ENCODE peak calls at places on chromosome 18, in seven cellular contexts. One of them, this sample, is unnamed.

GRCh38 chr18:23138470-23138869 is 3.2 kb downstream of the CABLES1 start:
- DNase-seq in SK-N-SH: peak
- DNase-seq in GM23248: no peak
- DNase-seq in MM.1S: no peak
- DNase-seq in GM23338: no peak
- DNase-seq in HCT116: no peak
- DNase-seq in neural progenitor cell: no peak
- DNase-seq in this sample: no peak

GRCh38 chr18:36402765-36403396 is 105.4 kb downstream of the FHOD3 start:
- DNase-seq in neural progenitor cell: no peak
- DNase-seq in MM.1S: no peak
- DNase-seq in GM23248: peak
- DNase-seq in HCT116: no peak
- DNase-seq in SK-N-SH: no peak
- DNase-seq in GM23338: peak
- DNase-seq in this sample: no peak

GRCh38 chr18:50606609-50607008 is 46.7 kb downstream of the MAPK4 start:
- DNase-seq in GM23338: no peak
- DNase-seq in GM23248: no peak
- DNase-seq in MM.1S: no peak
- DNase-seq in SK-N-SH: no peak
- DNase-seq in neural progenitor cell: no peak
- DNase-seq in HCT116: no peak
- DNase-seq in this sample: no peak

GRCh38 chr18:8121942-8122480 is 487.2 kb upstream of the RAB12 start:
- DNase-seq in SK-N-SH: no peak
- DNase-seq in GM23338: peak
- DNase-seq in HCT116: peak
- DNase-seq in GM23248: peak
- DNase-seq in MM.1S: no peak
- DNase-seq in neural progenitor cell: no peak
- DNase-seq in this sample: peak

GRCh38 chr18:75544051-75544481 is 116.6 kb upstream of the SMIM21 start:
- DNase-seq in neural progenitor cell: no peak
- DNase-seq in SK-N-SH: no peak
- DNase-seq in GM23338: no peak
- DNase-seq in MM.1S: no peak
- DNase-seq in HCT116: peak
- DNase-seq in GM23248: peak
- DNase-seq in this sample: no peak

GRCh38 chr18:54392621-54393023 is 34.9 kb downstream of the C18orf54 start:
- DNase-seq in neural progenitor cell: peak
- DNase-seq in MM.1S: peak
- DNase-seq in SK-N-SH: peak
- DNase-seq in GM23248: peak
- DNase-seq in GM23338: peak
- DNase-seq in HCT116: peak
- DNase-seq in this sample: peak

GRCh38 chr18:2413352-2413751 is 158.0 kb downstream of the METTL4 start:
- DNase-seq in MM.1S: no peak
- DNase-seq in neural progenitor cell: no peak
- DNase-seq in GM23248: no peak
- DNase-seq in GM23338: no peak
- DNase-seq in HCT116: no peak
- DNase-seq in SK-N-SH: no peak
- DNase-seq in this sample: no peak

GRCh38 chr18:8990276-8991031 is 112.0 kb upstream of the NDUFV2 start:
- DNase-seq in GM23248: peak
- DNase-seq in HCT116: no peak
- DNase-seq in neural progenitor cell: no peak
- DNase-seq in MM.1S: no peak
- DNase-seq in GM23338: no peak
- DNase-seq in SK-N-SH: no peak
- DNase-seq in this sample: no peak

GRCh38 chr18:7812431-7813063 is 245.4 kb downstream of the PTPRM start:
- DNase-seq in GM23338: no peak
- DNase-seq in MM.1S: no peak
- DNase-seq in neural progenitor cell: no peak
- DNase-seq in SK-N-SH: no peak
- DNase-seq in HCT116: no peak
- DNase-seq in GM23248: peak
- DNase-seq in this sample: peak

GRCh38 chr18:75316826-75317225 is 106.2 kb downstream of the TSHZ1 start:
- DNase-seq in GM23248: no peak
- DNase-seq in SK-N-SH: no peak
- DNase-seq in GM23338: no peak
- DNase-seq in MM.1S: no peak
- DNase-seq in HCT116: no peak
- DNase-seq in neural progenitor cell: no peak
- DNase-seq in this sample: no peak

GRCh38 chr18:78580835-78581339 is 398.7 kb upstream of the SALL3 start:
- DNase-seq in SK-N-SH: no peak
- DNase-seq in MM.1S: no peak
- DNase-seq in neural progenitor cell: no peak
- DNase-seq in HCT116: no peak
- DNase-seq in GM23248: no peak
- DNase-seq in GM23338: no peak
- DNase-seq in this sample: no peak

GRCh38 chr18:2148823-2149222 is 422.5 kb downstream of the METTL4 start:
- DNase-seq in MM.1S: no peak
- DNase-seq in HCT116: no peak
- DNase-seq in GM23338: no peak
- DNase-seq in SK-N-SH: no peak
- DNase-seq in GM23248: no peak
- DNase-seq in neural progenitor cell: no peak
- DNase-seq in this sample: no peak

GRCh38 chr18:57561728-57562423 is 24.6 kb downstream of the FECH start:
- DNase-seq in GM23248: peak
- DNase-seq in GM23338: peak
- DNase-seq in MM.1S: peak
- DNase-seq in SK-N-SH: peak
- DNase-seq in HCT116: peak
- DNase-seq in neural progenitor cell: peak
- DNase-seq in this sample: peak

GRCh38 chr18:7822435-7823425 is 255.6 kb downstream of the PTPRM start:
- DNase-seq in neural progenitor cell: peak
- DNase-seq in HCT116: no peak
- DNase-seq in GM23338: no peak
- DNase-seq in SK-N-SH: no peak
- DNase-seq in MM.1S: peak
- DNase-seq in GM23248: no peak
- DNase-seq in this sample: no peak

GRCh38 chr18:44803019-44803650 is 122.4 kb downstream of the SETBP1 start:
- DNase-seq in GM23248: peak
- DNase-seq in MM.1S: peak
- DNase-seq in SK-N-SH: no peak
- DNase-seq in neural progenitor cell: no peak
- DNase-seq in GM23338: peak
- DNase-seq in HCT116: no peak
- DNase-seq in this sample: no peak

GRCh38 chr18:901769-902168 is 2.9 kb upstream of the ADCYAP1 start:
- DNase-seq in GM23338: no peak
- DNase-seq in HCT116: no peak
- DNase-seq in MM.1S: no peak
- DNase-seq in neural progenitor cell: no peak
- DNase-seq in SK-N-SH: no peak
- DNase-seq in GM23248: no peak
- DNase-seq in this sample: no peak

GRCh38 chr18:65016631-65017371 is 734.0 kb upstream of the CDH7 start:
- DNase-seq in HCT116: no peak
- DNase-seq in neural progenitor cell: no peak
- DNase-seq in GM23338: no peak
- DNase-seq in SK-N-SH: no peak
- DNase-seq in GM23248: no peak
- DNase-seq in MM.1S: no peak
- DNase-seq in this sample: peak

GRCh38 chr18:57436193-57436964 is 1.2 kb downstream of the ONECUT2 start:
- DNase-seq in GM23338: peak
- DNase-seq in neural progenitor cell: peak
- DNase-seq in SK-N-SH: peak
- DNase-seq in GM23248: no peak
- DNase-seq in HCT116: no peak
- DNase-seq in MM.1S: no peak
- DNase-seq in this sample: no peak

GRCh38 chr18:76494541-76495403 is at the start of gene ZNF516:
- DNase-seq in GM23338: peak
- DNase-seq in GM23248: peak
- DNase-seq in MM.1S: no peak
- DNase-seq in neural progenitor cell: peak
- DNase-seq in HCT116: no peak
- DNase-seq in SK-N-SH: peak
- DNase-seq in this sample: no peak

GRCh38 chr18:31618801-31619200 is 27.1 kb downstream of the TTR start:
- DNase-seq in SK-N-SH: no peak
- DNase-seq in MM.1S: no peak
- DNase-seq in GM23338: no peak
- DNase-seq in GM23248: no peak
- DNase-seq in HCT116: no peak
- DNase-seq in neural progenitor cell: no peak
- DNase-seq in this sample: no peak

GRCh38 chr18:34357944-34358580 is 133.3 kb upstream of the NOL4 start:
- DNase-seq in GM23338: no peak
- DNase-seq in HCT116: no peak
- DNase-seq in GM23248: no peak
- DNase-seq in MM.1S: no peak
- DNase-seq in neural progenitor cell: no peak
- DNase-seq in SK-N-SH: no peak
- DNase-seq in this sample: no peak

GRCh38 chr18:76451475-76452331 is 43.3 kb downstream of the ZNF516 start:
- DNase-seq in GM23338: peak
- DNase-seq in neural progenitor cell: peak
- DNase-seq in HCT116: no peak
- DNase-seq in MM.1S: no peak
- DNase-seq in GM23248: peak
- DNase-seq in SK-N-SH: no peak
- DNase-seq in this sample: no peak

GRCh38 chr18:74476154-74476553 is 19.0 kb upstream of the DIPK1C start:
- DNase-seq in MM.1S: no peak
- DNase-seq in neural progenitor cell: peak
- DNase-seq in HCT116: no peak
- DNase-seq in SK-N-SH: peak
- DNase-seq in GM23338: peak
- DNase-seq in GM23248: peak
- DNase-seq in this sample: peak

DNA sequence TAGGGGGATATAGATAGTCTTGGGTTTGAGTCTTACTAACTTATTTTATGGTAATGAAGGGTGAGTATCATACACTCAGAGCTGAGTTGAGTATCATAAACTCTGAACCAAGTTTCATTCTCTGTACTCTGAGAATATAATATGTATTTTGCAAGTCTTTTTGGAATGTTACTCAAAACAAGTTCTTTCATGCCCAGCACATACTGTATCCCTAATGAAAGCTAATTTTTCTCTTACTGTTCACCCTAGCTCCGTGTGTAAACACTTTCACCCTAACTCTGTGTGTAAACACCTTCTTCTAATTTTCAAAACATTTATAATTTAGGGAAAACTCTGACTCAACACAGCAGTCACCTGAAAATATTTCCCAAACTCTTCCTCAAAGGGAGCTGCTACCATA is 29.7 kb upstream of the CHST9 start:
- DNase-seq in GM23248: no peak
- DNase-seq in neural progenitor cell: no peak
- DNase-seq in HCT116: no peak
- DNase-seq in SK-N-SH: no peak
- DNase-seq in MM.1S: no peak
- DNase-seq in GM23338: no peak
- DNase-seq in this sample: no peak
- TF ChIP-seq EZH2phosphoT487 in GM23248: no peak
- TF ChIP-seq EZH2phosphoT487 in neural progenitor cell: no peak
- TF ChIP-seq EZH2phosphoT487 in HCT116: no peak
- TF ChIP-seq EZH2phosphoT487 in SK-N-SH: no peak
- TF ChIP-seq EZH2phosphoT487 in MM.1S: no peak
- TF ChIP-seq EZH2phosphoT487 in GM23338: no peak
- TF ChIP-seq EZH2phosphoT487 in this sample: no peak

DNA sequence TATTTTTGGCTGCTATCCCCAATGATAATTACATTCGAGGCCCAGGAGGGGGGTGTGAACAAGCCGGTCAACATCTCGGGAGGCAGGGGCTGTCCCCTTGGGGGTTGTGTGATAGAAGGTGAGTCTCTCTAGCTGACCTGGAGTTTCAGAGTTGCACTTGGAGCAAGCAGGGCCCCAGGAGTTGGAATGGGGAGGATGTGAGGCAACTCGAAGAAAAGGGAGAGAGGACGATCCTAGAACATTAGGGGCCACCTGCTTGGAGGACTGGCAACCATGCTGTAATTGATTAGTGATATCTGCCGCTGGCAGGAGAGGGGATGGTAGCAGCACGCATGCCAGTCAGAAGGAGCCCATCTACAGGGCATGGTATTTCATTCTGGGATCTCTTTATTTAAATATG is 122.6 kb downstream of the CTIF start:
- DNase-seq in GM23338: no peak
- DNase-seq in HCT116: no peak
- DNase-seq in MM.1S: no peak
- DNase-seq in neural progenitor cell: no peak
- DNase-seq in SK-N-SH: peak
- DNase-seq in GM23248: no peak
- DNase-seq in this sample: no peak
- H2AFZ ChIP-seq in GM23338: no peak
- H2AFZ ChIP-seq in HCT116: no peak
- H2AFZ ChIP-seq in MM.1S: no peak
- H2AFZ ChIP-seq in neural progenitor cell: no peak
- H2AFZ ChIP-seq in SK-N-SH: no peak
- H2AFZ ChIP-seq in GM23248: no peak
- H2AFZ ChIP-seq in this sample: no peak

GRCh38 chr18:10564975-10565773 is 39.3 kb downstream of the NAPG start:
- DNase-seq in neural progenitor cell: no peak
- DNase-seq in GM23248: no peak
- DNase-seq in HCT116: no peak
- DNase-seq in SK-N-SH: no peak
- DNase-seq in MM.1S: no peak
- DNase-seq in GM23338: no peak
- DNase-seq in this sample: no peak

GRCh38 chr18:10559566-10560456 is 34.0 kb downstream of the NAPG start:
- DNase-seq in GM23338: no peak
- DNase-seq in neural progenitor cell: no peak
- DNase-seq in GM23248: peak
- DNase-seq in MM.1S: no peak
- DNase-seq in SK-N-SH: peak
- DNase-seq in HCT116: no peak
- DNase-seq in this sample: no peak

GRCh38 chr18:10563886-10564285 is 38.1 kb downstream of the NAPG start:
- DNase-seq in GM23248: no peak
- DNase-seq in neural progenitor cell: no peak
- DNase-seq in GM23338: no peak
- DNase-seq in SK-N-SH: no peak
- DNase-seq in MM.1S: no peak
- DNase-seq in HCT116: no peak
- DNase-seq in this sample: peak

GRCh38 chr18:10560457-10561045 is 34.7 kb downstream of the NAPG start:
- DNase-seq in GM23248: peak
- DNase-seq in GM23338: peak
- DNase-seq in SK-N-SH: peak
- DNase-seq in MM.1S: peak
- DNase-seq in neural progenitor cell: peak
- DNase-seq in HCT116: peak
- DNase-seq in this sample: peak

GRCh38 chr18:10562773-10563160 is 36.9 kb downstream of the NAPG start:
- DNase-seq in GM23248: no peak
- DNase-seq in HCT116: no peak
- DNase-seq in SK-N-SH: no peak
- DNase-seq in GM23338: no peak
- DNase-seq in MM.1S: no peak
- DNase-seq in neural progenitor cell: no peak
- DNase-seq in this sample: no peak
- TF ChIP-seq EZH2phosphoT487 in GM23248: no peak
- TF ChIP-seq EZH2phosphoT487 in HCT116: no peak
- TF ChIP-seq EZH2phosphoT487 in SK-N-SH: no peak
- TF ChIP-seq EZH2phosphoT487 in GM23338: no peak
- TF ChIP-seq EZH2phosphoT487 in MM.1S: no peak
- TF ChIP-seq EZH2phosphoT487 in neural progenitor cell: no peak
- TF ChIP-seq EZH2phosphoT487 in this sample: no peak

GRCh38 chr18:49071365-49071764 is 120.6 kb upstream of the SMAD7 start:
- DNase-seq in MM.1S: no peak
- DNase-seq in neural progenitor cell: no peak
- DNase-seq in HCT116: no peak
- DNase-seq in GM23248: no peak
- DNase-seq in GM23338: no peak
- DNase-seq in SK-N-SH: no peak
- DNase-seq in this sample: no peak
- H2AFZ ChIP-seq in MM.1S: no peak
- H2AFZ ChIP-seq in neural progenitor cell: no peak
- H2AFZ ChIP-seq in HCT116: no peak
- H2AFZ ChIP-seq in GM23248: no peak
- H2AFZ ChIP-seq in GM23338: no peak
- H2AFZ ChIP-seq in SK-N-SH: no peak
- H2AFZ ChIP-seq in this sample: no peak

This sample was measured in PC-3.